ENCODE peak calls at places on chromosomes 5 and 9, in seven cellular contexts. One of them, this sample, is unnamed.

GRCh38 chr9:126534431-126535186 is 79.1 kb upstream of the LMX1B start:
- DNase-seq in PC-9: no peak
- DNase-seq in A549: no peak
- DNase-seq in lower lobe of right lung: peak
- DNase-seq in astrocyte: no peak
- DNase-seq in spleen: peak
- DNase-seq in choroid plexus epithelial cell: no peak
- DNase-seq in this sample: no peak

GRCh38 chr5:109567374-109568044 is 122.2 kb upstream of the MAN2A1 start:
- DNase-seq in PC-9: no peak
- DNase-seq in A549: no peak
- DNase-seq in lower lobe of right lung: no peak
- DNase-seq in astrocyte: no peak
- DNase-seq in spleen: no peak
- DNase-seq in choroid plexus epithelial cell: peak
- DNase-seq in this sample: peak

GRCh38 chr5:53779541-53779981 is 219.1 kb downstream of the NDUFS4 start:
- DNase-seq in PC-9: no peak
- DNase-seq in A549: no peak
- DNase-seq in lower lobe of right lung: no peak
- DNase-seq in astrocyte: peak
- DNase-seq in spleen: no peak
- DNase-seq in choroid plexus epithelial cell: peak
- DNase-seq in this sample: peak

GRCh38 chr9:10054456-10054855 is 558.3 kb downstream of the PTPRD start:
- DNase-seq in PC-9: no peak
- DNase-seq in A549: no peak
- DNase-seq in lower lobe of right lung: no peak
- DNase-seq in astrocyte: no peak
- DNase-seq in spleen: no peak
- DNase-seq in choroid plexus epithelial cell: no peak
- DNase-seq in this sample: no peak

GRCh38 chr9:81964216-81965171 is 21.2 kb downstream of the SPATA31D3 start:
- DNase-seq in PC-9: no peak
- DNase-seq in A549: no peak
- DNase-seq in lower lobe of right lung: no peak
- DNase-seq in astrocyte: no peak
- DNase-seq in spleen: no peak
- DNase-seq in choroid plexus epithelial cell: peak
- DNase-seq in this sample: no peak

GRCh38 chr5:88889165-88890069 is 6.4 kb upstream of the MEF2C start:
- DNase-seq in PC-9: no peak
- DNase-seq in A549: no peak
- DNase-seq in lower lobe of right lung: peak
- DNase-seq in astrocyte: peak
- DNase-seq in spleen: peak
- DNase-seq in choroid plexus epithelial cell: peak
- DNase-seq in this sample: no peak

GRCh38 chr9:114908104-114908621 is 22.2 kb downstream of the TNFSF8 start:
- DNase-seq in PC-9: peak
- DNase-seq in A549: peak
- DNase-seq in lower lobe of right lung: no peak
- DNase-seq in astrocyte: peak
- DNase-seq in spleen: no peak
- DNase-seq in choroid plexus epithelial cell: no peak
- DNase-seq in this sample: peak

GRCh38 chr9:133771486-133772482 is 33.6 kb upstream of the SARDH start:
- DNase-seq in PC-9: no peak
- DNase-seq in A549: no peak
- DNase-seq in lower lobe of right lung: peak
- DNase-seq in astrocyte: no peak
- DNase-seq in spleen: peak
- DNase-seq in choroid plexus epithelial cell: no peak
- DNase-seq in this sample: no peak

GRCh38 chr5:107384256-107384655 is 286.5 kb downstream of the EFNA5 start:
- DNase-seq in PC-9: no peak
- DNase-seq in A549: no peak
- DNase-seq in lower lobe of right lung: no peak
- DNase-seq in astrocyte: no peak
- DNase-seq in spleen: no peak
- DNase-seq in choroid plexus epithelial cell: no peak
- DNase-seq in this sample: no peak

GRCh38 chr5:11650936-11651335 is 253.3 kb downstream of the CTNND2 start:
- DNase-seq in PC-9: no peak
- DNase-seq in A549: no peak
- DNase-seq in lower lobe of right lung: no peak
- DNase-seq in astrocyte: no peak
- DNase-seq in spleen: no peak
- DNase-seq in choroid plexus epithelial cell: no peak
- DNase-seq in this sample: no peak

GRCh38 chr9:137391411-137391754 is 31.6 kb downstream of the EXD3 start:
- DNase-seq in PC-9: no peak
- DNase-seq in A549: no peak
- DNase-seq in lower lobe of right lung: no peak
- DNase-seq in astrocyte: no peak
- DNase-seq in spleen: peak
- DNase-seq in choroid plexus epithelial cell: no peak
- DNase-seq in this sample: no peak

GRCh38 chr9:95506692-95507455 is 9.9 kb downstream of the PTCH1 start:
- DNase-seq in PC-9: no peak
- DNase-seq in A549: peak
- DNase-seq in lower lobe of right lung: no peak
- DNase-seq in astrocyte: no peak
- DNase-seq in spleen: peak
- DNase-seq in choroid plexus epithelial cell: peak
- DNase-seq in this sample: peak

GRCh38 chr9:25827626-25828025 is 149.4 kb upstream of the TUSC1 start:
- DNase-seq in PC-9: no peak
- DNase-seq in A549: no peak
- DNase-seq in lower lobe of right lung: no peak
- DNase-seq in astrocyte: no peak
- DNase-seq in spleen: no peak
- DNase-seq in choroid plexus epithelial cell: no peak
- DNase-seq in this sample: no peak

GRCh38 chr9:127066775-127067111 is 55.7 kb downstream of the ANGPTL2 start:
- DNase-seq in PC-9: peak
- DNase-seq in A549: no peak
- DNase-seq in lower lobe of right lung: no peak
- DNase-seq in astrocyte: peak
- DNase-seq in spleen: no peak
- DNase-seq in choroid plexus epithelial cell: peak
- DNase-seq in this sample: peak

GRCh38 chr5:8500426-8500825 is 631.5 kb downstream of the MTRR start:
- DNase-seq in PC-9: no peak
- DNase-seq in A549: no peak
- DNase-seq in lower lobe of right lung: no peak
- DNase-seq in astrocyte: no peak
- DNase-seq in spleen: no peak
- DNase-seq in choroid plexus epithelial cell: no peak
- DNase-seq in this sample: no peak

GRCh38 chr5:154401931-154402330 is 43.9 kb upstream of the SAP30L start:
- DNase-seq in PC-9: no peak
- DNase-seq in A549: no peak
- DNase-seq in lower lobe of right lung: no peak
- DNase-seq in astrocyte: no peak
- DNase-seq in spleen: peak
- DNase-seq in choroid plexus epithelial cell: no peak
- DNase-seq in this sample: no peak

GRCh38 chr9:121288874-121289553 is 21.1 kb downstream of the GSN start:
- DNase-seq in PC-9: peak
- DNase-seq in A549: no peak
- DNase-seq in lower lobe of right lung: peak
- DNase-seq in astrocyte: peak
- DNase-seq in spleen: peak
- DNase-seq in choroid plexus epithelial cell: peak
- DNase-seq in this sample: peak

GRCh38 chr5:93681432-93681831 is 60.0 kb downstream of the POU5F2 start:
- DNase-seq in PC-9: no peak
- DNase-seq in A549: no peak
- DNase-seq in lower lobe of right lung: no peak
- DNase-seq in astrocyte: no peak
- DNase-seq in spleen: no peak
- DNase-seq in choroid plexus epithelial cell: peak
- DNase-seq in this sample: no peak

GRCh38 chr5:123091258-123091987 is 2.4 kb downstream of the PRDM6 start:
- DNase-seq in PC-9: no peak
- DNase-seq in A549: no peak
- DNase-seq in lower lobe of right lung: no peak
- DNase-seq in astrocyte: no peak
- DNase-seq in spleen: no peak
- DNase-seq in choroid plexus epithelial cell: no peak
- DNase-seq in this sample: peak

GRCh38 chr5:123091988-123092583 is 3.0 kb downstream of the PRDM6 start:
- DNase-seq in PC-9: no peak
- DNase-seq in A549: no peak
- DNase-seq in lower lobe of right lung: no peak
- DNase-seq in astrocyte: no peak
- DNase-seq in spleen: no peak
- DNase-seq in choroid plexus epithelial cell: no peak
- DNase-seq in this sample: no peak

GRCh38 chr5:123089971-123090640 is 1.1 kb downstream of the PRDM6 start:
- DNase-seq in PC-9: no peak
- DNase-seq in A549: no peak
- DNase-seq in lower lobe of right lung: peak
- DNase-seq in astrocyte: no peak
- DNase-seq in spleen: no peak
- DNase-seq in choroid plexus epithelial cell: peak
- DNase-seq in this sample: no peak

GRCh38 chr5:123089572-123089970 is 530 bp downstream of the PRDM6 start:
- DNase-seq in PC-9: no peak
- DNase-seq in A549: no peak
- DNase-seq in lower lobe of right lung: no peak
- DNase-seq in astrocyte: no peak
- DNase-seq in spleen: no peak
- DNase-seq in choroid plexus epithelial cell: peak
- DNase-seq in this sample: no peak

DNA sequence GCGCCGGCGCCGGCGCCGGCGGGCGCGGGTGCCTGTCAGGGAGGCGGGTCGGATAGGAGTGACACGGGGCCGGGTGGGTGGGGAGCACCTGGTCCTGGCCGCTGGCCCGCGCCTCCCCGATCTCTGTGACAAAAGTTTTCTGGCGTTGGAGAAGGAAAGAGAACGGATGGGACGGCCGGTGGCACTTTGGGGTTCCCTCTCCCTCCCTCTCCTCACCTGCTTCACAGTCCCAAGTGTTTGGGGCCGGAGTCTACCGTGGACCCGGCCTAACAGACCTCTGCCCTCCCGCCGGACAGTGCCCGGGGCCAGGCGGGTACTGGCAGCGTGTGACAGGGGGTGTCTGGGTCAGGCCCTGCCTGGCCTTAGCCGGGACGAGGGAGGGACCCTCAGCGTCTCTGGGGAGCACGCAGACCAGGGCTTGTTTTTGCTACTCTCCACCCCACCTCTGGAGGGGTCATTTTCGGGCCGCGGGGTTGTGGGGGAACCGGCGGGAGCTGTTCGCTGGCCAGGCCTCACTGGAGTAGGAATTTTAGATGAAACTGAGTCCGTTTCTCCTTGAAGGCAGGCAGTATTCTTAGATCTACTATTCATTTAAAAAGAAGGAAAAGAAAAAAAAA is 1.7 kb downstream of the PRDM6 start:
- DNase-seq in PC-9: no peak
- DNase-seq in A549: no peak
- DNase-seq in lower lobe of right lung: no peak
- DNase-seq in astrocyte: no peak
- DNase-seq in spleen: no peak
- DNase-seq in choroid plexus epithelial cell: no peak
- DNase-seq in this sample: no peak
- H3K4me3 ChIP-seq in PC-9: no peak
- H3K4me3 ChIP-seq in A549: peak
- H3K4me3 ChIP-seq in lower lobe of right lung: peak
- H3K4me3 ChIP-seq in astrocyte: no peak
- H3K4me3 ChIP-seq in spleen: peak
- H3K4me3 ChIP-seq in choroid plexus epithelial cell: peak
- H3K4me3 ChIP-seq in this sample: no peak

GRCh38 chr5:98514106-98514665 is 259.3 kb upstream of the RGMB start:
- DNase-seq in PC-9: no peak
- DNase-seq in A549: no peak
- DNase-seq in lower lobe of right lung: no peak
- DNase-seq in astrocyte: no peak
- DNase-seq in spleen: no peak
- DNase-seq in choroid plexus epithelial cell: no peak
- DNase-seq in this sample: no peak
- TF ChIP-seq CTCF in PC-9: no peak
- TF ChIP-seq CTCF in A549: no peak
- TF ChIP-seq CTCF in lower lobe of right lung: no peak
- TF ChIP-seq CTCF in astrocyte: no peak
- TF ChIP-seq CTCF in spleen: no peak
- TF ChIP-seq CTCF in choroid plexus epithelial cell: no peak
- TF ChIP-seq CTCF in this sample: no peak

GRCh38 chr5:91797581-91797980 is 414.5 kb upstream of the ARRDC3 start:
- DNase-seq in PC-9: peak
- DNase-seq in A549: no peak
- DNase-seq in lower lobe of right lung: no peak
- DNase-seq in astrocyte: no peak
- DNase-seq in spleen: no peak
- DNase-seq in choroid plexus epithelial cell: no peak
- DNase-seq in this sample: no peak

GRCh38 chr5:91794856-91795548 is 411.9 kb upstream of the ARRDC3 start:
- DNase-seq in PC-9: peak
- DNase-seq in A549: peak
- DNase-seq in lower lobe of right lung: no peak
- DNase-seq in astrocyte: no peak
- DNase-seq in spleen: no peak
- DNase-seq in choroid plexus epithelial cell: no peak
- DNase-seq in this sample: no peak

GRCh38 chr5:91794455-91794854 is 411.3 kb upstream of the ARRDC3 start:
- DNase-seq in PC-9: peak
- DNase-seq in A549: no peak
- DNase-seq in lower lobe of right lung: no peak
- DNase-seq in astrocyte: no peak
- DNase-seq in spleen: no peak
- DNase-seq in choroid plexus epithelial cell: no peak
- DNase-seq in this sample: no peak
- H3K4me3 ChIP-seq in PC-9: peak
- H3K4me3 ChIP-seq in A549: peak
- H3K4me3 ChIP-seq in lower lobe of right lung: no peak
- H3K4me3 ChIP-seq in astrocyte: no peak
- H3K4me3 ChIP-seq in spleen: no peak
- H3K4me3 ChIP-seq in choroid plexus epithelial cell: no peak
- H3K4me3 ChIP-seq in this sample: no peak

DNA sequence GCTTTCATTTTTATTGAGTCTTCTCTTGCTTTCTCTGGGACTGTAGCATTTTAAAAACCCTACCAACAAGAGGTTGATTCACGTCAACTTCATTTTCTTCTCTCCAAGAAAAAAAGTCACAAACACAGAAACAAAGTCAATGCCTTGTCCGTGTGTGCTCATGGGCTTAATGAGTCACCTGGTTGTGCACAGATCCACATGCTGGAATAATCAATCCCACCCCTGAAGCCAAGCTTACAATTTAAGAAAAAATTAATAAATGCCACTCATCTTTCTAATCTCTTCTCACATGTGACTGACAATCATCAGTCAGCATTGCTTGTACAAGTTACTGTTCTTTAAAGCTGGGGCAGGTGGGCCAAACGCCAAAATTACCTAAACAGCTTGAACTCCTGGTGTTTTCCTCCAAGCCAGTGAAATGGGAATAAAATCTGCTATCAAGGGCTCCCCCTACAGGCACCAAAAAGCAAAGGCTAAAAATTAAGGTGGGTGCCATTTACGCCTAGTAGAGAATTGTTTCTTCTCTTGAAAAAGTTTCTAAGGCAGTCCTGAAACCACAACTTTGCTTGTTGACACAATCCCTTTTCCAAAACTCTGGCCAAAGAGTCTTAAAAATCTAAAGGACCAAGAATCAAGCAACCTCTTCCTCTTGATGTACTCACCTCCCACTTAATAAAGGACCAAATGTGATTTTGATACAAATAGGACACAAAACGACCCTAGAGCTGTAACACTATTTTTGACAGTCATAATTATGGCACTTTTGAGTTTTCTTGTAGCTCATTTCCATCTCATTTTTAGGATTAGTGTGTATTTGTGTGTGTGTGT is 21.3 kb downstream of the TRMO start:
- DNase-seq in PC-9: no peak
- DNase-seq in A549: peak
- DNase-seq in lower lobe of right lung: no peak
- DNase-seq in astrocyte: peak
- DNase-seq in spleen: no peak
- DNase-seq in choroid plexus epithelial cell: peak
- DNase-seq in this sample: peak
- TF ChIP-seq CTCF in PC-9: peak
- TF ChIP-seq CTCF in A549: peak
- TF ChIP-seq CTCF in lower lobe of right lung: peak
- TF ChIP-seq CTCF in astrocyte: peak
- TF ChIP-seq CTCF in spleen: peak
- TF ChIP-seq CTCF in choroid plexus epithelial cell: peak
- TF ChIP-seq CTCF in this sample: peak